ENCODE peak calls at places on chromosome 17, in seven cellular contexts. M is activated naive CD4-positive, alpha-beta T cell treated with anti-CD3 and anti-CD28 coated beads, Interleukin-2, amount 50 U/mL, for 72 hours; Y is activated gamma-delta T cell treated with anti-CD3 and anti-CD28 coated beads, Interleukin-2, amount 50 U/mL, for 16 hours; I is NCI-H1105; C is hypothalamus; F is Ammon's horn; J is heart right ventricle. S is an unnamed sample.
A peak's percentile ranks its signal among the peaks of the same experiment; 100 is the strongest.

GRCh38 chr17:78281249-78281865 is 49.9 kb downstream of the TMEM235 start:
- DNase-seq in I (no peak), F (peak; percentile 29), Y (no peak), C (no peak), M (no peak), J (no peak), S (no peak)

GRCh38 chr17:75645889-75646625 is 12.8 kb downstream of the SMIM5 start:
- DNase-seq in F (peak; percentile 93), J (no peak), I (no peak), Y (no peak), C (peak; percentile 89), M (no peak), S (no peak)

GRCh38 chr17:31134526-31134925 is 39.7 kb downstream of the NF1 start:
- DNase-seq in F (no peak), C (no peak), M (no peak), J (no peak), I (no peak), Y (no peak), S (no peak)

GRCh38 chr17:76271669-76272540 is 6.8 kb downstream of the UBALD2 start:
- DNase-seq in I (no peak), J (no peak), C (no peak), F (no peak), M (peak; percentile 92), Y (peak; percentile 70), S (no peak)

GRCh38 chr17:47621293-47622178 is 28.2 kb upstream of the KPNB1 start:
- DNase-seq in C (peak; percentile 32), M (no peak), I (no peak), J (peak; percentile 21), Y (no peak), F (peak; percentile 48), S (peak; percentile 63)

GRCh38 chr17:78124081-78124835 is 4.3 kb downstream of the TMC6 start:
- DNase-seq in F (peak; percentile 57), C (no peak), J (no peak), Y (no peak), I (no peak), M (no peak), S (no peak)

GRCh38 chr17:30964878-30965277 is 6.0 kb upstream of the RNF135 start:
- DNase-seq in F (no peak), C (no peak), J (no peak), M (no peak), I (no peak), Y (no peak), S (no peak)

GRCh38 chr17:8946476-8946875 is 19.0 kb downstream of the PIK3R5 start:
- DNase-seq in F (no peak), Y (no peak), J (no peak), C (no peak), I (no peak), M (no peak), S (no peak)

GRCh38 chr17:6257339-6257738 is 177.6 kb downstream of the AIPL1 start:
- DNase-seq in M (no peak), I (no peak), F (no peak), J (no peak), Y (no peak), C (no peak), S (no peak)

GRCh38 chr17:20010099-20010863 is 1.1 kb downstream of the SPECC1 start:
- DNase-seq in I (peak; percentile 65), C (peak; percentile 79), M (no peak), Y (no peak), J (peak; percentile 32), F (peak; percentile 86), S (peak; percentile 91)

GRCh38 chr17:83083368-83084201 is 4.2 kb downstream of the METRNL start:
- DNase-seq in I (no peak), Y (peak; percentile 71), F (no peak), M (peak; percentile 76), J (no peak), C (no peak), S (no peak)

GRCh38 chr17:37079065-37079708 is 130.4 kb downstream of the AATF start:
- DNase-seq in J (no peak), Y (no peak), F (no peak), I (no peak), C (no peak), M (no peak), S (no peak)

GRCh38 chr17:77615672-77616242 is 342.7 kb upstream of the TNRC6C start:
- DNase-seq in F (no peak), J (no peak), I (no peak), M (no peak), Y (no peak), C (no peak), S (no peak)

GRCh38 chr17:82647593-82648164 is 565 bp downstream of the WDR45B start:
- DNase-seq in I (no peak), F (no peak), M (peak; percentile 63), C (no peak), J (peak; percentile 41), Y (peak; percentile 28), S (no peak)

GRCh38 chr17:40242774-40243173 is 23.7 kb downstream of the WIPF2 start:
- DNase-seq in J (no peak), I (no peak), F (no peak), M (no peak), Y (no peak), C (no peak), S (no peak)

GRCh38 chr17:80643700-80644099 is 99.1 kb downstream of the RPTOR start:
- DNase-seq in I (no peak), J (no peak), Y (no peak), F (no peak), C (no peak), M (no peak), S (no peak)

GRCh38 chr17:8163978-8164814 is 1.4 kb upstream of the VAMP2 start:
- DNase-seq in I (no peak), C (peak; percentile 83), F (peak; percentile 63), Y (no peak), M (peak; percentile 76), J (peak; percentile 90), S (peak; percentile 73)

GRCh38 chr17:57379237-57380054 is 123.1 kb downstream of the MSI2 start:
- DNase-seq in Y (no peak), J (peak; percentile 40), M (no peak), I (no peak), C (no peak), F (no peak), S (no peak)

GRCh38 chr17:7922499-7923289 is 6.6 kb upstream of the RNF227 start:
- DNase-seq in I (peak; percentile 88), M (peak; percentile 77), F (peak; percentile 83), C (peak; percentile 72), J (peak; percentile 93), Y (peak; percentile 74), S (peak; percentile 72)

GRCh38 chr17:31327534-31328526 is 6.4 kb upstream of the EVI2A start:
- DNase-seq in I (no peak), J (no peak), Y (no peak), M (no peak), C (no peak), F (no peak), S (no peak)

GRCh38 chr17:39643271-39643670 is 6.3 kb downstream of the STARD3 start:
- DNase-seq in I (no peak), J (no peak), F (no peak), Y (no peak), M (no peak), C (no peak), S (no peak)

GRCh38 chr17:76650505-76650904 is 6.9 kb upstream of the ST6GALNAC1 start:
- DNase-seq in Y (no peak), I (no peak), C (no peak), F (no peak), M (no peak), J (no peak), S (no peak)

GRCh38 chr17:77924757-77925336 is 33.7 kb upstream of the TNRC6C start:
- DNase-seq in F (peak; percentile 74), J (peak; percentile 72), Y (no peak), I (no peak), C (peak; percentile 51), M (no peak), S (no peak)

GRCh38 chr17:57959929-57960328 is 4.7 kb upstream of the CUEDC1 start:
- DNase-seq in F (no peak), M (peak; percentile 3), Y (no peak), C (no peak), J (no peak), I (no peak), S (no peak)

GRCh38 chr17:40445769-40446468 is 2.7 kb downstream of the IGFBP4 start:
- DNase-seq in I (no peak), M (no peak), Y (no peak), C (no peak), J (no peak), F (no peak), S (no peak)

GRCh38 chr17:9179602-9180001 is 158.3 kb downstream of the NTN1 start:
- DNase-seq in M (no peak), F (no peak), I (no peak), Y (no peak), C (no peak), J (no peak), S (no peak)

GRCh38 chr17:34254146-34254545 is 939 bp upstream of the CCL2 start:
- DNase-seq in F (no peak), I (no peak), C (no peak), J (no peak), M (no peak), Y (no peak), S (no peak)

GRCh38 chr17:1188812-1189211 is 9.0 kb upstream of the ABR start:
- DNase-seq in I (no peak), F (peak; percentile 62), Y (no peak), M (no peak), C (peak; percentile 38), J (peak; percentile 80), S (peak; percentile 57)

GRCh38 chr17:51165680-51166197 is 472 bp upstream of the NME2 start:
- DNase-seq in C (no peak), I (no peak), M (no peak), F (peak; percentile 25), J (peak; percentile 33), Y (no peak), S (peak; percentile 59)

GRCh38 chr17:72334205-72334604 is 213.4 kb downstream of the SOX9 start:
- DNase-seq in Y (no peak), J (no peak), I (no peak), F (no peak), M (no peak), C (no peak), S (no peak)

GRCh38 chr17:46950615-46950996 is 27.6 kb downstream of the GOSR2 start:
- DNase-seq in J (no peak), I (no peak), C (no peak), Y (no peak), M (no peak), F (no peak), S (no peak)

GRCh38 chr17:27701963-27702362 is 71.0 kb downstream of the LGALS9 start:
- DNase-seq in F (no peak), M (no peak), C (no peak), I (no peak), J (no peak), Y (no peak), S (no peak)

GRCh38 chr17:44010966-44011647 is 3.7 kb downstream of the TMEM101 start:
- DNase-seq in J (no peak), I (no peak), Y (no peak), C (no peak), F (no peak), M (no peak), S (no peak)

GRCh38 chr17:39671651-39672521 is 3.6 kb downstream of the PNMT start:
- DNase-seq in C (peak; percentile 48), F (peak; percentile 60), I (no peak), Y (no peak), J (no peak), M (no peak), S (peak; percentile 50)

GRCh38 chr17:8121531-8122390 is 2.1 kb downstream of the HES7 start:
- DNase-seq in M (peak; percentile 73), I (peak; percentile 37), Y (no peak), J (peak; percentile 45), F (peak; percentile 77), C (no peak), S (peak; percentile 70)

GRCh38 chr17:78357177-78357586 is 2.7 kb downstream of the SOCS3 start:
- DNase-seq in I (no peak), F (peak; percentile 59), J (no peak), C (peak; percentile 29), M (peak; percentile 64), Y (no peak), S (no peak)

S was measured in cerebellar cortex.